ENCODE peak calls at places on chromosomes 11 and 22, in five cellular contexts. One of them, this sample, is unnamed.

GRCh38 chr22:20084547-20085413 is 4.7 kb downstream of the DGCR8 start:
- DNase-seq in HAP-1: peak; percentile 75
- DNase-seq in heart right ventricle: no peak
- DNase-seq in lower leg skin: no peak
- DNase-seq in right atrium auricular region: no peak
- DNase-seq in this sample: peak; percentile 5

GRCh38 chr11:75311858-75312288 is 39.6 kb downstream of the ARRB1 start:
- DNase-seq in HAP-1: peak; percentile 52
- DNase-seq in heart right ventricle: peak; percentile 91
- DNase-seq in lower leg skin: peak; percentile 63
- DNase-seq in right atrium auricular region: peak; percentile 90
- DNase-seq in this sample: peak; percentile 85

GRCh38 chr11:17763703-17764102 is 29.1 kb downstream of the KCNC1 start:
- DNase-seq in HAP-1: no peak
- DNase-seq in heart right ventricle: no peak
- DNase-seq in lower leg skin: no peak
- DNase-seq in right atrium auricular region: no peak
- DNase-seq in this sample: no peak

GRCh38 chr11:8962827-8963226 is 1.4 kb downstream of the TMEM9B start:
- DNase-seq in HAP-1: no peak
- DNase-seq in heart right ventricle: no peak
- DNase-seq in lower leg skin: no peak
- DNase-seq in right atrium auricular region: no peak
- DNase-seq in this sample: no peak

GRCh38 chr22:48855593-48856307 is 971.9 kb downstream of the BRD1 start:
- DNase-seq in HAP-1: no peak
- DNase-seq in heart right ventricle: no peak
- DNase-seq in lower leg skin: no peak
- DNase-seq in right atrium auricular region: no peak
- DNase-seq in this sample: no peak

GRCh38 chr11:45089251-45089650 is 57.2 kb upstream of the PRDM11 start:
- DNase-seq in HAP-1: no peak
- DNase-seq in heart right ventricle: peak; percentile 79
- DNase-seq in lower leg skin: peak; percentile 89
- DNase-seq in right atrium auricular region: peak; percentile 89
- DNase-seq in this sample: peak; percentile 98

GRCh38 chr22:28582806-28583205 is 96.8 kb downstream of the TTC28 start:
- DNase-seq in HAP-1: peak; percentile 18
- DNase-seq in heart right ventricle: no peak
- DNase-seq in lower leg skin: no peak
- DNase-seq in right atrium auricular region: no peak
- DNase-seq in this sample: peak; percentile 80

GRCh38 chr11:75919525-75919924 is 104.5 kb downstream of the UVRAG start:
- DNase-seq in HAP-1: no peak
- DNase-seq in heart right ventricle: no peak
- DNase-seq in lower leg skin: no peak
- DNase-seq in right atrium auricular region: no peak
- DNase-seq in this sample: peak; percentile 47

GRCh38 chr11:66861774-66862558 is 5.1 kb downstream of the LRFN4 start:
- DNase-seq in HAP-1: no peak
- DNase-seq in heart right ventricle: no peak
- DNase-seq in lower leg skin: no peak
- DNase-seq in right atrium auricular region: no peak
- DNase-seq in this sample: no peak

GRCh38 chr11:75429902-75430691 is 2.9 kb downstream of the KLHL35 start:
- DNase-seq in HAP-1: peak; percentile 50
- DNase-seq in heart right ventricle: peak; percentile 33
- DNase-seq in lower leg skin: no peak
- DNase-seq in right atrium auricular region: no peak
- DNase-seq in this sample: peak; percentile 61

GRCh38 chr11:27215471-27216267 is 147.3 kb downstream of the CCDC34 start:
- DNase-seq in HAP-1: no peak
- DNase-seq in heart right ventricle: peak; percentile 17
- DNase-seq in lower leg skin: no peak
- DNase-seq in right atrium auricular region: no peak
- DNase-seq in this sample: no peak

GRCh38 chr11:1305063-1305495 is 4.4 kb downstream of the TOLLIP start:
- DNase-seq in HAP-1: no peak
- DNase-seq in heart right ventricle: no peak
- DNase-seq in lower leg skin: no peak
- DNase-seq in right atrium auricular region: peak; percentile 57
- DNase-seq in this sample: no peak

GRCh38 chr11:87259731-87260130 is 222.0 kb downstream of the TMEM135 start:
- DNase-seq in HAP-1: no peak
- DNase-seq in heart right ventricle: no peak
- DNase-seq in lower leg skin: no peak
- DNase-seq in right atrium auricular region: no peak
- DNase-seq in this sample: no peak

GRCh38 chr11:788953-789940 is 643 bp downstream of the CEND1 start:
- DNase-seq in HAP-1: no peak
- DNase-seq in heart right ventricle: no peak
- DNase-seq in lower leg skin: no peak
- DNase-seq in right atrium auricular region: no peak
- DNase-seq in this sample: no peak

GRCh38 chr11:65588199-65589054 is 7.2 kb downstream of the KCNK7 start:
- DNase-seq in HAP-1: peak; percentile 70
- DNase-seq in heart right ventricle: peak; percentile 63
- DNase-seq in lower leg skin: no peak
- DNase-seq in right atrium auricular region: no peak
- DNase-seq in this sample: peak; percentile 73

GRCh38 chr22:27996529-27996925 is 77.5 kb upstream of the PITPNB start:
- DNase-seq in HAP-1: no peak
- DNase-seq in heart right ventricle: no peak
- DNase-seq in lower leg skin: no peak
- DNase-seq in right atrium auricular region: no peak
- DNase-seq in this sample: no peak

GRCh38 chr22:30829901-30830550 is 135.4 kb downstream of the OSBP2 start:
- DNase-seq in HAP-1: no peak
- DNase-seq in heart right ventricle: no peak
- DNase-seq in lower leg skin: no peak
- DNase-seq in right atrium auricular region: no peak
- DNase-seq in this sample: peak; percentile 99

GRCh38 chr11:12031856-12032526 is 23.6 kb upstream of the DKK3 start:
- DNase-seq in HAP-1: no peak
- DNase-seq in heart right ventricle: no peak
- DNase-seq in lower leg skin: no peak
- DNase-seq in right atrium auricular region: no peak
- DNase-seq in this sample: no peak

GRCh38 chr11:31646206-31646605 is 136.6 kb downstream of the ELP4 start:
- DNase-seq in HAP-1: no peak
- DNase-seq in heart right ventricle: no peak
- DNase-seq in lower leg skin: no peak
- DNase-seq in right atrium auricular region: no peak
- DNase-seq in this sample: peak; percentile 4

GRCh38 chr22:22745225-22746060 is 101.0 kb downstream of the GGTLC2 start:
- DNase-seq in HAP-1: peak; percentile 52
- DNase-seq in heart right ventricle: no peak
- DNase-seq in lower leg skin: no peak
- DNase-seq in right atrium auricular region: no peak
- DNase-seq in this sample: peak; percentile 56

GRCh38 chr11:17152306-17152705 is 55.5 kb downstream of the PIK3C2A start:
- DNase-seq in HAP-1: no peak
- DNase-seq in heart right ventricle: no peak
- DNase-seq in lower leg skin: no peak
- DNase-seq in right atrium auricular region: no peak
- DNase-seq in this sample: no peak

GRCh38 chr22:48943567-48944432 is 883.9 kb downstream of the BRD1 start:
- DNase-seq in HAP-1: peak; percentile 28
- DNase-seq in heart right ventricle: no peak
- DNase-seq in lower leg skin: peak; percentile 8
- DNase-seq in right atrium auricular region: peak; percentile 36
- DNase-seq in this sample: no peak

GRCh38 chr22:20010307-20011122 is 6.1 kb downstream of the ARVCF start:
- DNase-seq in HAP-1: no peak
- DNase-seq in heart right ventricle: no peak
- DNase-seq in lower leg skin: no peak
- DNase-seq in right atrium auricular region: no peak
- DNase-seq in this sample: no peak

GRCh38 chr11:45638051-45638450 is 27.4 kb downstream of the CHST1 start:
- DNase-seq in HAP-1: no peak
- DNase-seq in heart right ventricle: no peak
- DNase-seq in lower leg skin: no peak
- DNase-seq in right atrium auricular region: no peak
- DNase-seq in this sample: no peak

GRCh38 chr22:23106906-23107367 is 34.9 kb downstream of the RSPH14 start:
- DNase-seq in HAP-1: no peak
- DNase-seq in heart right ventricle: peak; percentile 45
- DNase-seq in lower leg skin: no peak
- DNase-seq in right atrium auricular region: no peak
- DNase-seq in this sample: no peak

GRCh38 chr11:36075053-36075452 is 131.2 kb downstream of the LDLRAD3 start:
- DNase-seq in HAP-1: no peak
- DNase-seq in heart right ventricle: no peak
- DNase-seq in lower leg skin: no peak
- DNase-seq in right atrium auricular region: no peak
- DNase-seq in this sample: peak; percentile 90

GRCh38 chr11:37804666-37805065 is 1206.6 kb upstream of the RAG2 start:
- DNase-seq in HAP-1: no peak
- DNase-seq in heart right ventricle: no peak
- DNase-seq in lower leg skin: no peak
- DNase-seq in right atrium auricular region: no peak
- DNase-seq in this sample: peak; percentile 15

GRCh38 chr11:114321621-114322257 is 25.5 kb downstream of the NNMT start:
- DNase-seq in HAP-1: no peak
- DNase-seq in heart right ventricle: no peak
- DNase-seq in lower leg skin: no peak
- DNase-seq in right atrium auricular region: no peak
- DNase-seq in this sample: peak; percentile 77

GRCh38 chr11:2578006-2578933 is 121.5 kb downstream of the KCNQ1OT1 start:
- DNase-seq in HAP-1: no peak
- DNase-seq in heart right ventricle: no peak
- DNase-seq in lower leg skin: no peak
- DNase-seq in right atrium auricular region: no peak
- DNase-seq in this sample: no peak

GRCh38 chr11:96748639-96749370 is 359.0 kb downstream of the JRKL start:
- DNase-seq in HAP-1: no peak
- DNase-seq in heart right ventricle: no peak
- DNase-seq in lower leg skin: no peak
- DNase-seq in right atrium auricular region: no peak
- DNase-seq in this sample: peak; percentile 54

GRCh38 chr11:2095542-2095941 is 43.6 kb downstream of the IGF2 start:
- DNase-seq in HAP-1: no peak
- DNase-seq in heart right ventricle: no peak
- DNase-seq in lower leg skin: no peak
- DNase-seq in right atrium auricular region: no peak
- DNase-seq in this sample: no peak

GRCh38 chr22:22687638-22688500 is 43.5 kb downstream of the GGTLC2 start:
- DNase-seq in HAP-1: peak; percentile 50
- DNase-seq in heart right ventricle: peak; percentile 47
- DNase-seq in lower leg skin: peak; percentile 24
- DNase-seq in right atrium auricular region: no peak
- DNase-seq in this sample: peak; percentile 73

GRCh38 chr11:95924414-95924760 is 480 bp upstream of the MTMR2 start:
- DNase-seq in HAP-1: no peak
- DNase-seq in heart right ventricle: no peak
- DNase-seq in lower leg skin: no peak
- DNase-seq in right atrium auricular region: no peak
- DNase-seq in this sample: peak; percentile 36

GRCh38 chr11:91608662-91609061 is 616.0 kb upstream of the FAT3 start:
- DNase-seq in HAP-1: no peak
- DNase-seq in heart right ventricle: no peak
- DNase-seq in lower leg skin: no peak
- DNase-seq in right atrium auricular region: no peak
- DNase-seq in this sample: no peak

GRCh38 chr11:107702109-107702660 is 9.7 kb downstream of the SLN start:
- DNase-seq in HAP-1: no peak
- DNase-seq in heart right ventricle: no peak
- DNase-seq in lower leg skin: no peak
- DNase-seq in right atrium auricular region: no peak
- DNase-seq in this sample: no peak

GRCh38 chr11:107706531-107706930 is 5.3 kb downstream of the SLN start:
- DNase-seq in HAP-1: no peak
- DNase-seq in heart right ventricle: no peak
- DNase-seq in lower leg skin: no peak
- DNase-seq in right atrium auricular region: no peak
- DNase-seq in this sample: peak; percentile 37

GRCh38 chr11:107702723-107703122 is 9.1 kb downstream of the SLN start:
- DNase-seq in HAP-1: no peak
- DNase-seq in heart right ventricle: no peak
- DNase-seq in lower leg skin: no peak
- DNase-seq in right atrium auricular region: no peak
- DNase-seq in this sample: no peak

GRCh38 chr11:107705027-107705426 is 6.8 kb downstream of the SLN start:
- DNase-seq in HAP-1: no peak
- DNase-seq in heart right ventricle: no peak
- DNase-seq in lower leg skin: peak; percentile 36
- DNase-seq in right atrium auricular region: no peak
- DNase-seq in this sample: peak; percentile 74

GRCh38 chr11:107704432-107704831 is 7.4 kb downstream of the SLN start:
- DNase-seq in HAP-1: no peak
- DNase-seq in heart right ventricle: no peak
- DNase-seq in lower leg skin: no peak
- DNase-seq in right atrium auricular region: no peak
- DNase-seq in this sample: peak; percentile 31
- H3K4me3 ChIP-seq in HAP-1: no peak overlapping the region
- H3K4me3 ChIP-seq in heart right ventricle: no peak overlapping the region
- H3K4me3 ChIP-seq in lower leg skin: no peak overlapping the region
- H3K4me3 ChIP-seq in right atrium auricular region: no peak overlapping the region
- H3K4me3 ChIP-seq in this sample: no peak overlapping the region

GRCh38 chr11:119028346-119029068 is 2.2 kb downstream of the SLC37A4 start:
- DNase-seq in HAP-1: no peak
- DNase-seq in heart right ventricle: no peak
- DNase-seq in lower leg skin: no peak
- DNase-seq in right atrium auricular region: no peak
- DNase-seq in this sample: no peak
- H3K4me3 ChIP-seq in HAP-1: no peak overlapping the region
- H3K4me3 ChIP-seq in heart right ventricle: no peak overlapping the region
- H3K4me3 ChIP-seq in lower leg skin: no peak overlapping the region
- H3K4me3 ChIP-seq in right atrium auricular region: no peak overlapping the region
- H3K4me3 ChIP-seq in this sample: no peak overlapping the region

DNA sequence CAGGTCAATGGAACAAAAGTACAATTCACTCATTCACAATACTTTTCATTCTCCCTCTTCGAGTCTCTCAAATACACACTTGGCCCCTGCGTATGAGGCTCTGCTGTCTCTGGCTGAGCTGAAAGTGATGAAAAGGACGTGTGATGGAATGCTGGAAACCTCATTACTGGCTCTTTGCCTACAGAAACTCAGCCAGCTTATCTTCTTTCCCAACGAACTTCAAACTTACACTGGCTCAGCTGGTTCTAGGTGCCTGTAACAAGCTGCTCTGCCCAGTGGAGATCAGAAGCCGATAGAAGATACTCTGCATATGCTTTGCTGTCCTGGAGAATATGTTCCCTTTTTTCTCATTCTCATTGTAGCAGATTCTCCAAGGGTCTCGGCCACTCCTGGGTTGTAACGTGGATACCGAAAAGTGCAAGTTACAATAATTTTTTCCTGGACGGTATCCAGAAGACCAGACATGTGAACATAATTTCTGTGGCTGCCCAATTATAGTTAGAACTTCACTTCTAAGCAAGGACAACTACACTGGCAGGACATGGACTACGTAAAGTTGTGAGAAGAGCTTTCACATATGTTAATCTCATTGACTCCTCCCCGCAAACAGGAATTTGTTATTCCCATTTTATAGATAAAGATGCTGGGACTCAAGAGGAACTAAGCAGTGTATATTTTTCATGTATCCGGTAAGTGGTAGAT is 405.4 kb upstream of the CCDC90B start:
- DNase-seq in HAP-1: no peak
- DNase-seq in heart right ventricle: peak; percentile 47
- DNase-seq in lower leg skin: peak; percentile 33
- DNase-seq in right atrium auricular region: peak; percentile 59
- DNase-seq in this sample: peak; percentile 57
- H3K4me3 ChIP-seq in HAP-1: no peak overlapping the region
- H3K4me3 ChIP-seq in heart right ventricle: no peak overlapping the region
- H3K4me3 ChIP-seq in lower leg skin: no peak overlapping the region
- H3K4me3 ChIP-seq in right atrium auricular region: peak overlapping the region; percentile 18
- H3K4me3 ChIP-seq in this sample: no peak overlapping the region

GRCh38 chr11:116219171-116219635 is 553.6 kb downstream of the BUD13 start:
- DNase-seq in HAP-1: no peak
- DNase-seq in heart right ventricle: peak; percentile 28
- DNase-seq in lower leg skin: no peak
- DNase-seq in right atrium auricular region: no peak
- DNase-seq in this sample: no peak
- H3K4me3 ChIP-seq in HAP-1: no peak overlapping the region
- H3K4me3 ChIP-seq in heart right ventricle: no peak overlapping the region
- H3K4me3 ChIP-seq in lower leg skin: no peak overlapping the region
- H3K4me3 ChIP-seq in right atrium auricular region: no peak overlapping the region
- H3K4me3 ChIP-seq in this sample: no peak overlapping the region

This sample was measured in cardiac fibroblast.